ENCODE peak calls at places on chromosomes 11 and 22, in six cellular contexts. R is BE2C, A is prostate gland, F is fibroblast of mammary gland, L is fibroblast of the aortic adventitia, B is A549. K is an unnamed sample.

GRCh38 chr11:44939673-44940072 is 11.0 kb downstream of the TP53I11 start:
- DNase-seq in F (peak; percentile 38), R (no peak), L (no peak), B (no peak), A (no peak), K (no peak)

GRCh38 chr22:45998638-45999378 is 21.8 kb upstream of the WNT7B start:
- DNase-seq in A (no peak), B (no peak), R (no peak), F (no peak), L (no peak), K (no peak)

GRCh38 chr11:59787816-59788215 is 22.8 kb downstream of the MRPL16 start:
- DNase-seq in A (no peak), L (peak; percentile 53), R (no peak), B (no peak), F (peak; percentile 23), K (peak; percentile 64)

GRCh38 chr11:86303257-86303656 is 1.2 kb downstream of the HIKESHI start:
- DNase-seq in A (no peak), R (no peak), B (no peak), L (no peak), F (no peak), K (no peak)

GRCh38 chr11:129992161-129992944 is 10.3 kb downstream of the PRDM10 start:
- DNase-seq in A (peak; percentile 22), B (peak; percentile 20), R (peak; percentile 48), L (peak; percentile 31), F (peak; percentile 47), K (peak; percentile 34)

GRCh38 chr11:79932612-79933011 is 491.8 kb upstream of the TENM4 start:
- DNase-seq in F (no peak), B (no peak), R (no peak), L (no peak), A (no peak), K (no peak)

GRCh38 chr11:85725510-85726258 is 39.7 kb upstream of the CCDC89 start:
- DNase-seq in L (peak; percentile 94), A (no peak), F (peak; percentile 92), B (peak; percentile 78), R (no peak), K (peak; percentile 90)

GRCh38 chr22:30221121-30221992 is 25.2 kb downstream of the LIF start:
- DNase-seq in B (no peak), L (no peak), A (no peak), R (no peak), F (no peak), K (no peak)

GRCh38 chr22:49365191-49365837 is 462.4 kb downstream of the BRD1 start:
- DNase-seq in R (no peak), B (no peak), F (no peak), A (no peak), L (no peak), K (no peak)

GRCh38 chr22:28440517-28441366 is 238.9 kb downstream of the TTC28 start:
- DNase-seq in B (no peak), R (no peak), A (no peak), F (peak; percentile 74), L (peak; percentile 91), K (peak; percentile 75)
- TF ChIP-seq CTCF in B (no peak), R (no peak), A (no peak), F (peak; percentile 8), L (peak; percentile 24), K (no peak)

GRCh38 chr11:12048936-12049790 is 40.7 kb upstream of the DKK3 start:
- DNase-seq in B (no peak), L (no peak), A (no peak), F (peak; percentile 72), R (no peak), K (no peak)

GRCh38 chr11:12052676-12053605 is 44.5 kb upstream of the DKK3 start:
- DNase-seq in F (peak; percentile 27), B (peak; percentile 57), R (no peak), L (no peak), A (no peak), K (no peak)

GRCh38 chr11:12050911-12051667 is 42.7 kb upstream of the DKK3 start:
- DNase-seq in L (no peak), B (peak; percentile 48), F (no peak), A (no peak), R (no peak), K (no peak)

GRCh38 chr11:12053606-12054361 is 45.4 kb upstream of the DKK3 start:
- DNase-seq in L (peak; percentile 92), R (no peak), B (no peak), F (peak; percentile 91), A (no peak), K (peak; percentile 35)

DNA sequence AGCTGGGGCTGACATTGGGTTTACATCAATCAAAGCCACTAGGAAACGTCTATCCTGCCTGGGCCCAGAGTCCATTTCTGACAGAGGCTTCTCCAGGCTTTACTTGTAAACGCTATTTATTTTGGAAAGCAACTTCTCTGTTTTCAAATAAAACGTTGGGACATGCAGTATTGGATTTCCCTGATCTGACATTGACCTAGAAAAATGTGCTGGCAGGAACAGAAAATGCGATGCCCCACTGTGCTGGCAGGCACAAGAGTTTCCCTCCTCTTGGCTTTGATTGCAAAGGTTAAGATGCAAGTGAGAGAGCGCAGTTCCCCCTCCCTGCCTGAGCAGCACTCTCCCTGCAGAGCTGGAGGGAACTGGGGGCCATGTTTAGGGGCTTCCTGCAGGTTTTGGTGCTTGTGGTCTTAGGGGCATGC is 42.1 kb upstream of the DKK3 start:
- DNase-seq in A (peak; percentile 76), L (no peak), F (no peak), R (no peak), B (no peak), K (no peak)
- H3K4me3 ChIP-seq in A (no peak overlapping the region), L (no peak overlapping the region), F (no peak overlapping the region), R (no peak overlapping the region), B (no peak overlapping the region), K (no peak overlapping the region)

DNA sequence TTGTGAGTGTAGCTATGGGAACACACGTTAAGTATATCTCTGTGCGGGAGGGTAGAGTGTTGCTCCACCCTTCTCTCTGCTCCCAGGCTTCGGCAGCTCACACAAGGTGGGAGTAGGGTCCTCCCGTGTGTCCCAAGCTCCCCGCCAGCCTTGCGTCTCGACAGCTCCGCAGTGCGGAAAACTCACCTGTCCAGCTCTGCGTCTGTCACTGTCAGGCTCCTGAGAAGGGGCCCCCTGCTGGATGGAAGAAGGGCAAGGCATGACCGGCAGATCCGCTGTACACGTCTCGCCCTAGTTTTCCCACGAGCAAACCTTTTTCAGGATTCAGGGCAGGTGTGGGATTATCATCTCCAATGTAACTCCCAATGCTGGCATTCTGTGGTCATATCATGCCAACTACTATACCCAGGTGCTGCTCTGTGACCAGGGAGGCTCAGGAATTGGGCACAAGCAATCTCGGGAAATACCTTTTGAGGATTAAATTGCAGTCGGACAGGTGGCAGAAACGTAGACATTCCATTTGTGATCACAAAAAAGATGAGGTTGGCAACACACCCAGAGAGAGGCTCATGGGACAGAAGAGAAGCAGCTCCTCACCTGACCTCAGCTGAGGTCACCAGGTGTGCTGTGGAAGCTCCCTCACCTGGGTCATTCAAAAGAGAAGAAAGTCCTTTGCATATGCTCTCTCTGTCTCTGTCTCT is 314.0 kb upstream of the B3GAT1 start:
- DNase-seq in L (no peak), F (no peak), B (peak; percentile 19), R (no peak), A (peak; percentile 44), K (no peak)
- TF ChIP-seq CTCF in L (no peak), F (no peak), B (no peak), R (peak; percentile 20), A (no peak), K (no peak)

DNA sequence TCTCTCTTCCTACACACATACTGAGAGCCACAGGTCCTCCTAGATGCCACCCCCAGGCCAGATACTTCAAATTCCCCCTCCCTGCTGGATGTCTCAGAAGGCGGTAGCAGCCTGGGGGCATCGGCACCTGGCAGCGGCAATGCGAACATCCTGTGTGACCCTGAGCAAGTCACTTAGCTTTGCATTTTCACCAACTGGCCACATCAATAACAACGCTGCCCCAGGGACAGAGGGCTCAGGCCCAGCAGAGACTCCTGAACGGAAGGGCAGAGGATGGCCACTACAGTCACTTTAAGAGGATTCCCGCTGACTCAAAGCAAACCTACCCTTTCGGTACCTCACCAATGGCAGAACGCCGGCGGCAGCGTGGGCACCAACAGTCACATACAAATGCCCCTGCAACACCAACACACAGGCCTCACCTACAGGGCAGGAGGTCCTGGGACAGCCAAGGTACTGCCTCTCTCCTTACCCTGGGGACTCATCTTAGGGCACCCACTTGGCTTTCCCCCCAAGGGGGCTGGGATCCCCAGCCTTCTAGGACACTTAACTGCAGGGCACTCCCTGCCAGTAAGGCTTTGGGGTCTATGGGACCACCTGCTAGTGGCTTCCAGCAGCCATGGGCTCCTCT is 1.6 kb downstream of the LMO1 start:
- DNase-seq in L (no peak), B (no peak), A (no peak), R (no peak), F (no peak), K (no peak)
- H3K4me3 ChIP-seq in L (no peak overlapping the region), B (peak overlapping the region; percentile 66), A (peak overlapping the region; percentile 45), R (peak overlapping the region; percentile 52), F (no peak overlapping the region), K (peak overlapping the region; percentile 39)

GRCh38 chr11:92199991-92200390 is 24.6 kb upstream of the FAT3 start:
- DNase-seq in F (no peak), R (no peak), B (no peak), L (no peak), A (no peak), K (no peak)
- TF ChIP-seq CTCF in F (no peak), R (no peak), B (no peak), L (no peak), A (no peak), K (no peak)

DNA sequence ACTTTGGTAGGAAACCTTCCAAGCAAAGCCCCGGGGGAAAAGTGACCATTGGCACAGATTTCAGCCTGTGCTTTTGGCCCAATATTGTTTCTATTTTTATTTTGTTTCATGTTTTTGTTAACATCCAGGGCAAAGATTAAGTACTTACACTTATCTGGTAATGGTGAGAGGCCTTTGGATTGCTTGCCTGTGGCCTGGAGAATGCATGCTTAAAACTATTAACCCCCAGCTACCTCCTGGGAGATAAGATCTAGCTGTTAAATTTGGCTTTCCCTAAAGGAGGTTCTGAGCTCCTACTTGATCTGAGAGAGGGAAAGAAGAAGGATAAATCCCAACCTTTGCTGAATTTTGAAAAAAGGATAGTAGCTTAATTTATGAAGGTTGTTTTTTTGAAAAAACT is 74.7 kb downstream of the WNT11 start:
- DNase-seq in L (peak; percentile 26), R (no peak), B (no peak), F (no peak), A (no peak), K (no peak)
- H3K4me3 ChIP-seq in L (no peak overlapping the region), R (no peak overlapping the region), B (no peak overlapping the region), F (no peak overlapping the region), A (no peak overlapping the region), K (no peak overlapping the region)

GRCh38 chr11:64447717-64448598 is 89.0 kb downstream of the RPS6KA4 start:
- DNase-seq in B (no peak), R (no peak), L (peak; percentile 24), F (no peak), A (peak; percentile 74), K (peak; percentile 12)
- TF ChIP-seq CTCF in B (no peak), R (no peak), L (no peak), F (no peak), A (no peak), K (no peak)

K was measured in foreskin fibroblast.